ENCODE peak calls at places on chromosomes 1 and 21, in six cellular contexts. One of them, this sample, is unnamed.

GRCh38 chr21:31132574-31133242 is 94.4 kb upstream of the KRTAP19-8 start:
- DNase-seq in PC-3: no peak
- DNase-seq in neural progenitor cell: no peak
- DNase-seq in HCT116: no peak
- DNase-seq in SK-N-SH: no peak
- DNase-seq in MM.1S: peak; percentile 97
- DNase-seq in this sample: peak; percentile 47

GRCh38 chr1:21550097-21550496 is 40.9 kb downstream of the ALPL start:
- DNase-seq in PC-3: peak; percentile 3
- DNase-seq in HCT116: no peak
- DNase-seq in SK-N-SH: no peak
- DNase-seq in MM.1S: no peak
- DNase-seq in neural progenitor cell: no peak
- DNase-seq in this sample: peak; percentile 39

GRCh38 chr1:68140536-68140935 is 90.1 kb upstream of the DIRAS3 start:
- DNase-seq in MM.1S: no peak
- DNase-seq in SK-N-SH: no peak
- DNase-seq in HCT116: no peak
- DNase-seq in neural progenitor cell: no peak
- DNase-seq in PC-3: no peak
- DNase-seq in this sample: peak; percentile 6

GRCh38 chr1:119861547-119861946 is 34.8 kb downstream of the ADAM30 start:
- DNase-seq in MM.1S: no peak
- DNase-seq in HCT116: no peak
- DNase-seq in neural progenitor cell: no peak
- DNase-seq in SK-N-SH: no peak
- DNase-seq in PC-3: peak; percentile 20
- DNase-seq in this sample: no peak

GRCh38 chr1:26970810-26971209 is 10.5 kb upstream of the KDF1 start:
- DNase-seq in HCT116: no peak
- DNase-seq in neural progenitor cell: no peak
- DNase-seq in PC-3: no peak
- DNase-seq in MM.1S: no peak
- DNase-seq in SK-N-SH: no peak
- DNase-seq in this sample: no peak

GRCh38 chr1:115437146-115437639 is 99.1 kb upstream of the NGF start:
- DNase-seq in MM.1S: no peak
- DNase-seq in SK-N-SH: no peak
- DNase-seq in HCT116: no peak
- DNase-seq in PC-3: no peak
- DNase-seq in neural progenitor cell: no peak
- DNase-seq in this sample: no peak

GRCh38 chr1:1000357-1001056 is 610 bp upstream of the HES4 start:
- DNase-seq in SK-N-SH: peak; percentile 91
- DNase-seq in HCT116: peak; percentile 87
- DNase-seq in PC-3: peak; percentile 90
- DNase-seq in MM.1S: no peak
- DNase-seq in neural progenitor cell: peak; percentile 84
- DNase-seq in this sample: peak; percentile 84

GRCh38 chr1:150551784-150552691 is 2.8 kb downstream of the ADAMTSL4 start:
- DNase-seq in PC-3: peak; percentile 82
- DNase-seq in HCT116: no peak
- DNase-seq in SK-N-SH: no peak
- DNase-seq in MM.1S: no peak
- DNase-seq in neural progenitor cell: peak; percentile 46
- DNase-seq in this sample: peak; percentile 96

GRCh38 chr21:22880573-22880972 is 1882.4 kb downstream of the NCAM2 start:
- DNase-seq in SK-N-SH: no peak
- DNase-seq in HCT116: no peak
- DNase-seq in MM.1S: peak; percentile 71
- DNase-seq in neural progenitor cell: no peak
- DNase-seq in PC-3: no peak
- DNase-seq in this sample: no peak

GRCh38 chr1:244276646-244277045 is 175.1 kb downstream of the ADSS2 start:
- DNase-seq in HCT116: no peak
- DNase-seq in PC-3: no peak
- DNase-seq in SK-N-SH: no peak
- DNase-seq in neural progenitor cell: no peak
- DNase-seq in MM.1S: no peak
- DNase-seq in this sample: no peak

GRCh38 chr1:200625381-200625824 is 4.9 kb upstream of the KIF14 start:
- DNase-seq in MM.1S: peak; percentile 80
- DNase-seq in PC-3: no peak
- DNase-seq in SK-N-SH: no peak
- DNase-seq in HCT116: no peak
- DNase-seq in neural progenitor cell: no peak
- DNase-seq in this sample: peak; percentile 58

GRCh38 chr1:169925505-169926482 is 32.1 kb upstream of the SCYL3 start:
- DNase-seq in HCT116: no peak
- DNase-seq in SK-N-SH: no peak
- DNase-seq in neural progenitor cell: peak; percentile 6
- DNase-seq in MM.1S: peak; percentile 61
- DNase-seq in PC-3: peak; percentile 58
- DNase-seq in this sample: no peak

GRCh38 chr21:27329255-27329851 is 362.5 kb upstream of the ADAMTS5 start:
- DNase-seq in SK-N-SH: no peak
- DNase-seq in PC-3: peak; percentile 18
- DNase-seq in HCT116: no peak
- DNase-seq in MM.1S: no peak
- DNase-seq in neural progenitor cell: no peak
- DNase-seq in this sample: no peak

GRCh38 chr1:42211224-42211623 is 46.7 kb upstream of the GUCA2A start:
- DNase-seq in MM.1S: no peak
- DNase-seq in neural progenitor cell: no peak
- DNase-seq in PC-3: peak; percentile 59
- DNase-seq in HCT116: no peak
- DNase-seq in SK-N-SH: no peak
- DNase-seq in this sample: peak; percentile 73

GRCh38 chr1:56054959-56055358 is 524.4 kb downstream of the PLPP3 start:
- DNase-seq in SK-N-SH: no peak
- DNase-seq in neural progenitor cell: no peak
- DNase-seq in PC-3: no peak
- DNase-seq in MM.1S: peak; percentile 28
- DNase-seq in HCT116: no peak
- DNase-seq in this sample: no peak

GRCh38 chr1:227913446-227913968 is 34.2 kb downstream of the WNT9A start:
- DNase-seq in HCT116: no peak
- DNase-seq in SK-N-SH: no peak
- DNase-seq in PC-3: no peak
- DNase-seq in MM.1S: no peak
- DNase-seq in neural progenitor cell: peak; percentile 57
- DNase-seq in this sample: no peak

GRCh38 chr1:50846224-50846839 is 113.7 kb downstream of the FAF1 start:
- DNase-seq in SK-N-SH: no peak
- DNase-seq in PC-3: no peak
- DNase-seq in HCT116: no peak
- DNase-seq in MM.1S: no peak
- DNase-seq in neural progenitor cell: no peak
- DNase-seq in this sample: no peak

GRCh38 chr21:41940431-41940830 is 13.4 kb downstream of the C2CD2 start:
- DNase-seq in neural progenitor cell: no peak
- DNase-seq in SK-N-SH: no peak
- DNase-seq in HCT116: no peak
- DNase-seq in PC-3: no peak
- DNase-seq in MM.1S: no peak
- DNase-seq in this sample: no peak

GRCh38 chr1:28297826-28298225 is 31.0 kb upstream of the MED18 start:
- DNase-seq in PC-3: no peak
- DNase-seq in neural progenitor cell: no peak
- DNase-seq in MM.1S: peak; percentile 12
- DNase-seq in SK-N-SH: no peak
- DNase-seq in HCT116: no peak
- DNase-seq in this sample: no peak

GRCh38 chr1:21326861-21327344 is 36.6 kb upstream of the ECE1 start:
- DNase-seq in PC-3: no peak
- DNase-seq in neural progenitor cell: peak; percentile 54
- DNase-seq in SK-N-SH: no peak
- DNase-seq in HCT116: no peak
- DNase-seq in MM.1S: no peak
- DNase-seq in this sample: no peak

GRCh38 chr21:42199488-42200463 is 19.2 kb upstream of the ABCG1 start:
- DNase-seq in PC-3: peak; percentile 49
- DNase-seq in neural progenitor cell: no peak
- DNase-seq in SK-N-SH: no peak
- DNase-seq in HCT116: no peak
- DNase-seq in MM.1S: no peak
- DNase-seq in this sample: peak; percentile 85

GRCh38 chr21:41160036-41160435 is 7.9 kb upstream of the BACE2 start:
- DNase-seq in SK-N-SH: no peak
- DNase-seq in MM.1S: no peak
- DNase-seq in neural progenitor cell: no peak
- DNase-seq in HCT116: no peak
- DNase-seq in PC-3: no peak
- DNase-seq in this sample: peak; percentile 79

GRCh38 chr1:100810360-100810759 is 84.3 kb downstream of the EXTL2 start:
- DNase-seq in PC-3: peak; percentile 51
- DNase-seq in SK-N-SH: no peak
- DNase-seq in MM.1S: no peak
- DNase-seq in HCT116: no peak
- DNase-seq in neural progenitor cell: no peak
- DNase-seq in this sample: peak; percentile 55

DNA sequence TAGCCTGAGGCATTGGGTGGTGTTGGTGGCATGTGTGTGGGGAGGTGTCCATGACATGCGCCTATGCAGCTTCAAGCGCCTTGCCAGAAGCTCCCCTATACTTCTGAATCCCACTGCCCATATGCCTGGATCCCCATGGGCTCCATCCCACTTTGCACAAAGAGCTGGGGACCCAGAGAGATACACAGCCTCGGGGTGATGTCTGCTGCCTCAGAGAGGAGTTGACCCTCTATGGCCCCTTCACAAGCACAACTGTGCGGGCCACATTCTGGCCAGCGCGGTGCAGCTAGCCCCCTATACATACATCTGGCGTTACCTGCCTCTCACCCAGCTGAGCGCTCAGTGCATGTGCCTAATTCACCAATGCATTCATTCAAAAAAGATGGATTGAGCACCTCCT is 9.6 kb upstream of the PTPRF start:
- DNase-seq in neural progenitor cell: no peak
- DNase-seq in SK-N-SH: no peak
- DNase-seq in PC-3: no peak
- DNase-seq in HCT116: no peak
- DNase-seq in MM.1S: no peak
- DNase-seq in this sample: no peak
- TF ChIP-seq EZH2phosphoT487 in neural progenitor cell: no peak
- TF ChIP-seq EZH2phosphoT487 in SK-N-SH: no peak
- TF ChIP-seq EZH2phosphoT487 in PC-3: no peak
- TF ChIP-seq EZH2phosphoT487 in HCT116: no peak
- TF ChIP-seq EZH2phosphoT487 in MM.1S: no peak
- TF ChIP-seq EZH2phosphoT487 in this sample: no peak

DNA sequence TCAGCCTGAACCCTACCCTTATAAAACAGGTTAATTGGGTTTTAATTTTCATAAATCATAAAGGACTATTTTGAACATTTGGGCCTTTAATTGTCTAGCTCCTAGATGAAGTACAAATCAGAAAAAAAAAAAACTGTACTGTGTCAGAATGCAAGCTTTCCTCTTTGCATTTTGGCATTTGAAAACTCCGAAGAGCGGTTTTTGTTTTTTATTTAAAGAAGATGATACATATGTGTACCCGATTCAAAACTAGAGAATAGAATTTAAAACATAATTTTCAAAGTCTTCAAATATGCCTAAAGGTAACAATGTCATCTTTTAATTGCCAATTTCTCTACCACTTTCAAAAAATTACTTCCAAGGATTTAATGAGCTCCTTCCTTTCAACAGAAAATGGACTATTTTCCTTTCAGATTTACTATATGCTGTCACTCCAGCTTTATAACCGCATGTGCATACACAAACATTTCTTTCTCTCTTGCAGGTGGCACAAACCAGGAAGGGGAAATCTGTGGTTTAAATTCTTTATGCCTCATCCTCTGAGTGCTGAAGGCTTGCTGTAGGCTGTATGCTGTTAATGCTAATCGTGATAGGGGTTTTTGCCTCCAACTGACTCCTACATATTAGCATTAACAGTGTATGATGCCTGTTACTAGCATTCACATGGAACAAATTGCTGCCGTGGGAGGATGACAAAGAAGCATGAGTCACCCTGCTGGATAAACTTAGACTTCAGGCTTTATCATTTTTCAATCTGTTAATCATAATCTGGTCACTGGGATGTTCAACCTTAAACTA is 33.7 kb downstream of the MRPL39 start:
- DNase-seq in HCT116: peak; percentile 24
- DNase-seq in PC-3: peak; percentile 97
- DNase-seq in SK-N-SH: peak; percentile 27
- DNase-seq in neural progenitor cell: no peak
- DNase-seq in MM.1S: peak; percentile 92
- DNase-seq in this sample: peak; percentile 98
- H3K27ac ChIP-seq in HCT116: no peak overlapping the region
- H3K27ac ChIP-seq in PC-3: peak overlapping the region; percentile 87
- H3K27ac ChIP-seq in SK-N-SH: peak overlapping the region; percentile 91
- H3K27ac ChIP-seq in neural progenitor cell: no peak overlapping the region
- H3K27ac ChIP-seq in MM.1S: peak overlapping the region; percentile 90
- H3K27ac ChIP-seq in this sample: peak overlapping the region; percentile 73

GRCh38 chr21:16193758-16194606 is 464.2 kb downstream of the USP25 start:
- DNase-seq in PC-3: peak; percentile 35
- DNase-seq in MM.1S: peak; percentile 82
- DNase-seq in SK-N-SH: no peak
- DNase-seq in HCT116: no peak
- DNase-seq in neural progenitor cell: peak; percentile 81
- DNase-seq in this sample: peak; percentile 86

GRCh38 chr21:16195896-16196443 is 466.2 kb downstream of the USP25 start:
- DNase-seq in SK-N-SH: no peak
- DNase-seq in MM.1S: peak; percentile 14
- DNase-seq in HCT116: no peak
- DNase-seq in neural progenitor cell: no peak
- DNase-seq in PC-3: no peak
- DNase-seq in this sample: peak; percentile 30

GRCh38 chr21:16196521-16197208 is 466.9 kb downstream of the USP25 start:
- DNase-seq in MM.1S: no peak
- DNase-seq in neural progenitor cell: no peak
- DNase-seq in SK-N-SH: no peak
- DNase-seq in HCT116: no peak
- DNase-seq in PC-3: no peak
- DNase-seq in this sample: peak; percentile 44

GRCh38 chr21:16195476-16195875 is 465.7 kb downstream of the USP25 start:
- DNase-seq in HCT116: no peak
- DNase-seq in PC-3: no peak
- DNase-seq in neural progenitor cell: no peak
- DNase-seq in SK-N-SH: no peak
- DNase-seq in MM.1S: peak; percentile 57
- DNase-seq in this sample: peak; percentile 83

GRCh38 chr21:16194851-16195251 is 465.1 kb downstream of the USP25 start:
- DNase-seq in neural progenitor cell: peak; percentile 3
- DNase-seq in HCT116: no peak
- DNase-seq in PC-3: no peak
- DNase-seq in SK-N-SH: no peak
- DNase-seq in MM.1S: peak; percentile 44
- DNase-seq in this sample: peak; percentile 45
- H3K9ac ChIP-seq in neural progenitor cell: no peak overlapping the region
- H3K9ac ChIP-seq in HCT116: no peak overlapping the region
- H3K9ac ChIP-seq in PC-3: peak overlapping the region; percentile 7
- H3K9ac ChIP-seq in SK-N-SH: no peak overlapping the region
- H3K9ac ChIP-seq in MM.1S: peak overlapping the region; percentile 62
- H3K9ac ChIP-seq in this sample: peak overlapping the region; percentile 89

GRCh38 chr1:35707253-35708178 is 11.2 kb downstream of the C1orf216 start:
- DNase-seq in MM.1S: peak; percentile 27
- DNase-seq in HCT116: no peak
- DNase-seq in neural progenitor cell: peak; percentile 96
- DNase-seq in SK-N-SH: peak; percentile 92
- DNase-seq in PC-3: no peak
- DNase-seq in this sample: peak; percentile 57
- TF ChIP-seq EZH2phosphoT487 in MM.1S: no peak
- TF ChIP-seq EZH2phosphoT487 in HCT116: no peak
- TF ChIP-seq EZH2phosphoT487 in neural progenitor cell: no peak
- TF ChIP-seq EZH2phosphoT487 in SK-N-SH: no peak
- TF ChIP-seq EZH2phosphoT487 in PC-3: no peak
- TF ChIP-seq EZH2phosphoT487 in this sample: no peak

GRCh38 chr1:94543893-94544635 is 2.5 kb upstream of the F3 start:
- DNase-seq in neural progenitor cell: no peak
- DNase-seq in HCT116: no peak
- DNase-seq in SK-N-SH: no peak
- DNase-seq in PC-3: peak; percentile 6
- DNase-seq in MM.1S: no peak
- DNase-seq in this sample: peak; percentile 84
- H3K27ac ChIP-seq in neural progenitor cell: no peak overlapping the region
- H3K27ac ChIP-seq in HCT116: no peak overlapping the region
- H3K27ac ChIP-seq in SK-N-SH: no peak overlapping the region
- H3K27ac ChIP-seq in PC-3: no peak overlapping the region
- H3K27ac ChIP-seq in MM.1S: no peak overlapping the region
- H3K27ac ChIP-seq in this sample: peak overlapping the region; percentile 97